ENCODE peak calls at places on chromosomes 6 and 20, in five cellular contexts. B, I, G, H and Q are unnamed samples.
A peak's percentile ranks its signal among the peaks of the same experiment; 100 is the strongest.

GRCh38 chr20:1861996-1862664 is 33.1 kb upstream of the SIRPA start:
- DNase-seq in B (no peak), I (no peak), G (no peak), H (no peak), Q (no peak)

GRCh38 chr20:3839328-3839727 is 7.3 kb upstream of the MAVS start:
- DNase-seq in B (no peak), I (no peak), G (no peak), H (no peak), Q (peak; percentile 65)

GRCh38 chr6:111113731-111114438 is 26.6 kb downstream of the SLC16A10 start:
- DNase-seq in B (no peak), I (peak; percentile 58), G (no peak), H (peak; percentile 88), Q (peak; percentile 44)

GRCh38 chr6:170439366-170440351 is 113.4 kb downstream of the PSMB1 start:
- DNase-seq in B (no peak), I (no peak), G (no peak), H (peak; percentile 17), Q (no peak)

GRCh38 chr6:13417431-13417830 is 70.0 kb downstream of the GFOD1 start:
- DNase-seq in B (no peak), I (no peak), G (no peak), H (no peak), Q (no peak)

GRCh38 chr6:111417181-111417585 is 65.8 kb downstream of the REV3L start:
- DNase-seq in B (no peak), I (peak; percentile 62), G (no peak), H (peak; percentile 54), Q (no peak)

GRCh38 chr20:17633850-17634500 is 48.1 kb downstream of the RRBP1 start:
- DNase-seq in B (no peak), I (no peak), G (no peak), H (no peak), Q (no peak)

GRCh38 chr6:169857343-169858292 is 106.2 kb downstream of the ERMARD start:
- DNase-seq in B (no peak), I (no peak), G (no peak), H (no peak), Q (no peak)

GRCh38 chr6:163432300-163432699 is 17.8 kb downstream of the QKI start:
- DNase-seq in B (no peak), I (no peak), G (no peak), H (no peak), Q (no peak)

GRCh38 chr6:137361701-137362100 is 132.5 kb downstream of the OLIG3 start:
- DNase-seq in B (peak; percentile 19), I (no peak), G (no peak), H (no peak), Q (no peak)

GRCh38 chr20:3679749-3680700 is 1.8 kb downstream of the ADAM33 start:
- DNase-seq in B (no peak), I (peak; percentile 91), G (no peak), H (peak; percentile 79), Q (no peak)

GRCh38 chr20:58891686-58892125 is 39.2 kb downstream of the GNAS start:
- DNase-seq in B (no peak), I (peak; percentile 70), G (no peak), H (no peak), Q (no peak)

GRCh38 chr6:107354470-107354869 is 104.9 kb downstream of the PDSS2 start:
- DNase-seq in B (no peak), I (no peak), G (no peak), H (no peak), Q (no peak)

GRCh38 chr20:57881466-57882405 is 171.9 kb upstream of the PMEPA1 start:
- DNase-seq in B (no peak), I (peak; percentile 11), G (no peak), H (no peak), Q (no peak)

GRCh38 chr6:29685718-29686326 is 4.9 kb upstream of the ZFP57 start:
- DNase-seq in B (no peak), I (no peak), G (no peak), H (no peak), Q (no peak)

GRCh38 chr20:9051508-9051907 is 17.4 kb upstream of the PLCB4 start:
- DNase-seq in B (peak; percentile 97), I (peak; percentile 98), G (peak; percentile 86), H (peak; percentile 98), Q (no peak)

GRCh38 chr6:166173292-166173951 is 5.8 kb upstream of the TBXT start:
- DNase-seq in B (no peak), I (no peak), G (peak; percentile 13), H (no peak), Q (peak; percentile 81)

GRCh38 chr6:13091192-13091591 is 237.1 kb downstream of the TBC1D7 start:
- DNase-seq in B (no peak), I (peak; percentile 1), G (no peak), H (no peak), Q (no peak)

GRCh38 chr6:74939309-74939708 is 266.5 kb downstream of the COL12A1 start:
- DNase-seq in B (no peak), I (no peak), G (peak; percentile 49), H (no peak), Q (no peak)

GRCh38 chr20:38369387-38369786 is 23.1 kb downstream of the LBP start:
- DNase-seq in B (no peak), I (no peak), G (peak; percentile 2), H (no peak), Q (no peak)

GRCh38 chr6:150004101-150004782 is 21.1 kb downstream of the RAET1L start:
- DNase-seq in B (no peak), I (no peak), G (no peak), H (no peak), Q (no peak)

GRCh38 chr6:25942561-25943147 is 12.2 kb upstream of the SLC17A2 start:
- DNase-seq in B (no peak), I (peak; percentile 54), G (peak; percentile 48), H (peak; percentile 12), Q (no peak)

GRCh38 chr6:43058511-43058910 is 723 bp downstream of the MRPL2 start:
- DNase-seq in B (no peak), I (peak; percentile 42), G (no peak), H (no peak), Q (no peak)

GRCh38 chr20:3013771-3014170 is 29.7 kb upstream of the GNRH2 start:
- DNase-seq in B (no peak), I (no peak), G (no peak), H (no peak), Q (no peak)

GRCh38 chr20:535958-536357 is 7.6 kb downstream of the CSNK2A1 start:
- DNase-seq in B (peak; percentile 63), I (no peak), G (no peak), H (peak; percentile 33), Q (no peak)

GRCh38 chr6:13071946-13072345 is 256.4 kb downstream of the TBC1D7 start:
- DNase-seq in B (no peak), I (no peak), G (no peak), H (no peak), Q (no peak)

GRCh38 chr6:165487950-165488349 is 175.1 kb downstream of the PDE10A start:
- DNase-seq in B (no peak), I (no peak), G (no peak), H (no peak), Q (no peak)

GRCh38 chr20:63273635-63274380 is 1.2 kb downstream of the ARFGAP1 start:
- DNase-seq in B (peak; percentile 67), I (peak; percentile 92), G (no peak), H (peak; percentile 91), Q (no peak)

GRCh38 chr20:19738936-19739335 is 19.1 kb upstream of the RIN2 start:
- DNase-seq in B (peak; percentile 76), I (peak; percentile 33), G (no peak), H (peak; percentile 56), Q (no peak)

GRCh38 chr20:19737025-19737424 is 21.0 kb upstream of the RIN2 start:
- DNase-seq in B (peak; percentile 97), I (peak; percentile 91), G (no peak), H (peak; percentile 45), Q (no peak)

GRCh38 chr20:19740503-19740902 is 17.6 kb upstream of the RIN2 start:
- DNase-seq in B (no peak), I (no peak), G (no peak), H (no peak), Q (no peak)

GRCh38 chr20:19741914-19742313 is 16.1 kb upstream of the RIN2 start:
- DNase-seq in B (no peak), I (peak; percentile 41), G (no peak), H (no peak), Q (no peak)

DNA sequence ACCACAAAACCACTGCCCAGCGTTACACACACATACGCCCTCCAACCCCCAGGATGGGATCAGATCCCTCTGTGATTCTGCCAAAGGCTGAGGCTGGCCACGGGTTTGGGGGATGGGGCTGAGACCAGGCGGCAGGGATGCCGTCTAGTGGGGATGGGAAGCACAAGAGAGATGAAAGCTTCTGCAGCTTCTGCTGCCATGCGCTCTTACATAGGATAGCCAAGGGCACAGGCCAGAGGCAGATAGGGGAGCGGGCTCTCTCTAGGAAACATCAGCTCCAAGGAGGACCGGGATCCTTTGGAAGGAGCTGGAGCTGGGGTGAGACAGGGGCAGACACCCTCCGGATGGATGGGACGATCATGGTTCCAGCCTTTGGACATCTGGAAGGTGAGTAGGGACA is 18.7 kb upstream of the RIN2 start:
- DNase-seq in B (no peak), I (no peak), G (no peak), H (no peak), Q (no peak)
- H3K4me2 ChIP-seq in B (peak overlapping the region; percentile 21), I (no peak overlapping the region), G (peak overlapping the region; percentile 5), H (no peak overlapping the region), Q (no peak overlapping the region)

GRCh38 chr6:143969077-143969476 is 39.0 kb downstream of the PLAGL1 start:
- DNase-seq in B (no peak), I (no peak), G (no peak), H (no peak), Q (peak; percentile 4)
- TF ChIP-seq EZH2 in B (no peak), I (no peak), G (no peak), H (no peak), Q (no peak)

DNA sequence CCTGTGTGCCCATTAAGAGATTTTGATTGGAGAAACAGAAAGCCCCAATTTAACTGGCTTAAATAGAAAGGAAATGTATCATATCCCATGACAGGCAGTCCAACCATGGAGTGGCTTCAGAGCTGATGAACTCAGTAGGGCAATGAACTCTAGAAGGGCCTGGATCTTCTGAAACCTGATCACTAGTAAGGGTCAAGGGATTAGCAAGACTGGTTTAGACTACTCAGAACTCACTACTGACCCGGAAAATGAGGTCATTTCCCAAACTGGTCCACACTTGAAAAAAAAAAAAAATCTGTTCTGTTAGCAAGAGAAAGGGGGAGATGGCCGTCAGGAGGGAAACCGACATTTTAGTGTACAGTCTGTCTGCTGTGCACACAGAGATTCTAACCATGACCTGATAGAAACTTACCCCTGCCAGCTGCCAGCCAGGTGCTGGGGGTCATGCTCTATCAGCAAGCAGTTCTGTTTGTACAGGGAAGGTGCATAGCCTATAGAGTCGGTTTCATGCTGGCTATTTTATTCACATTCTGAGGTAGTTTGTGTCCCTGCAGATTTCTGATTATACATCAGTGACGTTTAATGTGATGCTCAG is 262.4 kb upstream of the AGPAT4 start:
- DNase-seq in B (no peak), I (no peak), G (no peak), H (no peak), Q (no peak)
- H3K4me2 ChIP-seq in B (no peak overlapping the region), I (no peak overlapping the region), G (no peak overlapping the region), H (no peak overlapping the region), Q (no peak overlapping the region)

GRCh38 chr6:147509900-147510299 is 1.4 kb downstream of the SAMD5 start:
- DNase-seq in B (no peak), I (no peak), G (no peak), H (no peak), Q (no peak)

GRCh38 chr6:147507162-147508072 is 1.1 kb upstream of the SAMD5 start:
- DNase-seq in B (no peak), I (peak; percentile 37), G (no peak), H (peak; percentile 13), Q (no peak)

GRCh38 chr6:147510949-147511590 is 2.6 kb downstream of the SAMD5 start:
- DNase-seq in B (no peak), I (no peak), G (no peak), H (no peak), Q (no peak)

GRCh38 chr6:147508073-147508870 is at the start of gene SAMD5:
- DNase-seq in B (no peak), I (peak; percentile 61), G (peak; percentile 32), H (peak; percentile 75), Q (no peak)

GRCh38 chr6:147508871-147509608 is 550 bp downstream of the SAMD5 start:
- DNase-seq in B (no peak), I (no peak), G (no peak), H (no peak), Q (no peak)
- TF ChIP-seq EZH2 in B (no peak), I (no peak), G (no peak), H (peak; percentile 20), Q (no peak)